ENCODE peak calls at places on chromosomes 3 and 15, in eight cellular contexts. V is mucosa of descending colon, B is mesendoderm, D is suprapubic skin, Z is spleen, Q is esophagus muscularis mucosa, L is MM.1S, W is IMR-90. U is an unnamed sample. For H3K4me1, the result is how much of the 10 kb centered on the place peaks cover.

GRCh38 chr15:81326466-81327212 is 2.7 kb upstream of the STARD5 start:
- DNase-seq in V (no peak), B (no peak), D (no peak), Z (no peak), Q (no peak), L (peak), W (peak), U (no peak)

GRCh38 chr15:39667382-39668127 is 86.7 kb downstream of the THBS1 start:
- DNase-seq in V (no peak), B (peak), D (no peak), Z (no peak), Q (no peak), L (no peak), W (no peak), U (no peak)

GRCh38 chr3:146159037-146159436 is 1.9 kb downstream of the PLOD2 start:
- DNase-seq in V (no peak), B (no peak), D (no peak), Z (no peak), Q (no peak), L (no peak), W (no peak), U (no peak)

GRCh38 chr15:46309914-46310313 is 675.1 kb downstream of the SQOR start:
- DNase-seq in V (no peak), B (peak), D (no peak), Z (no peak), Q (no peak), L (no peak), W (no peak), U (no peak)

GRCh38 chr3:89300976-89301375 is 193.6 kb downstream of the EPHA3 start:
- DNase-seq in V (no peak), B (no peak), D (no peak), Z (no peak), Q (no peak), L (no peak), W (no peak), U (no peak)

GRCh38 chr3:24646790-24647189 is 152.1 kb upstream of the THRB start:
- DNase-seq in V (no peak), B (no peak), D (no peak), Z (no peak), Q (no peak), L (no peak), W (no peak), U (no peak)

GRCh38 chr15:80999623-81000036 is 1.1 kb upstream of the TLNRD1 start:
- DNase-seq in V (peak), B (no peak), D (no peak), Z (peak), Q (no peak), L (peak), W (no peak), U (peak)

GRCh38 chr15:46080018-46080417 is 445.2 kb downstream of the SQOR start:
- DNase-seq in V (no peak), B (peak), D (no peak), Z (no peak), Q (no peak), L (no peak), W (no peak), U (no peak)

GRCh38 chr3:124599779-124600693 is 130.2 kb upstream of the UMPS start:
- DNase-seq in V (no peak), B (no peak), D (no peak), Z (no peak), Q (no peak), L (peak), W (peak), U (peak)

GRCh38 chr3:78742041-78742440 is 1025.8 kb downstream of the ROBO1 start:
- DNase-seq in V (no peak), B (no peak), D (no peak), Z (no peak), Q (no peak), L (peak), W (no peak), U (no peak)

GRCh38 chr15:78840661-78841060 is 29.4 kb upstream of the ADAMTS7 start:
- DNase-seq in V (no peak), B (peak), D (peak), Z (peak), Q (no peak), L (no peak), W (no peak), U (no peak)

GRCh38 chr3:30548605-30549004 is 57.8 kb upstream of the TGFBR2 start:
- DNase-seq in V (no peak), B (peak), D (no peak), Z (no peak), Q (no peak), L (no peak), W (no peak), U (no peak)

GRCh38 chr3:195718477-195718984 is 2.2 kb upstream of the MUC20 start:
- DNase-seq in V (no peak), B (no peak), D (no peak), Z (no peak), Q (no peak), L (no peak), W (no peak), U (no peak)

GRCh38 chr3:6770376-6770648 is 90.6 kb upstream of the GRM7 start:
- DNase-seq in V (no peak), B (no peak), D (no peak), Z (no peak), Q (no peak), L (no peak), W (no peak), U (no peak)

GRCh38 chr3:125115640-125116039 is 59.8 kb upstream of the HEG1 start:
- DNase-seq in V (no peak), B (no peak), D (no peak), Z (no peak), Q (no peak), L (no peak), W (peak), U (no peak)

GRCh38 chr3:12629560-12629959 is 34.4 kb downstream of the RAF1 start:
- DNase-seq in V (no peak), B (no peak), D (no peak), Z (no peak), Q (no peak), L (no peak), W (peak), U (peak)
- H3K4me1 ChIP-seq in V (under half), B (under half), D (under half), Z (under half), Q (under half), L (under half), W (under half), U (under half)

DNA sequence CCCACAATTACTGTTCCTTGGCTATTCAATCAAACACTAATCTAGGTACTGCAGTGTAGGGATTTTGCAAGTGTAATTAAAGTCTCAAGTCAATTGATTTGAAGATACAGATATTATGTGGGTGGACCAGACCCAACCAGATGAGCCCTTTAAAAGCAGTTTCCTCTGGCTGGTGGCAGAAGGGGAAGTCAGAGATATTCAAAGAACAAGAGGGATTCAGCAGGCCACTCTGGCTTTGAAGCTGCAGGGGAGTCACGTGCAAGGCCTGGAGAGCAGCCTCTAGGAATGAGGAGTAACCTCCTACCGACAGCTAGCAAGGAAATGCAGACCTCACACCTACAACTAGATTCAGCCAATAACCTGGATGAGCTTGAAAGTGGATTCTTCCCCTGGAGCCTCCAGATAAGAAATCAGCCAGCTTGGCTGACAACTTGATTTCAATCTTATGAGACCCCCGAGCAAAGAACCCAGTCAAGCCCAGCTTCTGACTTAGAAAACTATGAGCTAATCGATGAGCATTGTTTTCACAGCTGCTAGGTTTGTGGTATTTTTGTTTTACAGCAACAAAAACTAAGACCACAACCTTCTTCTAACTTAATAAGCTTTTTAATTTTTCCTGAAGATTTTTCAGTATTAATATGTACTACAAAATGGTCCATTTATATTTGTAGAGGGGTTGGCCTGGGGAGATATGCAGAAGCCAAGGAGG is 13.4 kb downstream of the HACD2 start:
- DNase-seq in V (no peak), B (peak), D (no peak), Z (no peak), Q (no peak), L (no peak), W (no peak), U (no peak)
- H3K4me1 ChIP-seq in V (under half), B (under half), D (under half), Z (under half), Q (under half), L (under half), W (under half), U (under half)

GRCh38 chr3:160755776-160756304 is at the start of gene PPM1L:
- DNase-seq in V (peak), B (peak), D (peak), Z (peak), Q (no peak), L (peak), W (peak), U (peak)

GRCh38 chr3:160754855-160755747 is 930 bp upstream of the PPM1L start:
- DNase-seq in V (peak), B (peak), D (peak), Z (peak), Q (peak), L (peak), W (peak), U (peak)

GRCh38 chr3:160756907-160757623 is 1.0 kb downstream of the PPM1L start:
- DNase-seq in V (peak), B (peak), D (peak), Z (peak), Q (no peak), L (no peak), W (no peak), U (no peak)

GRCh38 chr3:160754371-160754854 is 1.6 kb upstream of the PPM1L start:
- DNase-seq in V (no peak), B (peak), D (peak), Z (no peak), Q (no peak), L (peak), W (peak), U (peak)

GRCh38 chr3:160753953-160754352 is 2.1 kb upstream of the PPM1L start:
- DNase-seq in V (no peak), B (no peak), D (no peak), Z (no peak), Q (no peak), L (no peak), W (no peak), U (no peak)
- H3K4me1 ChIP-seq in V (under half), B (under half), D (under half), Z (under half), Q (under half), L (under half), W (under half), U (under half)

DNA sequence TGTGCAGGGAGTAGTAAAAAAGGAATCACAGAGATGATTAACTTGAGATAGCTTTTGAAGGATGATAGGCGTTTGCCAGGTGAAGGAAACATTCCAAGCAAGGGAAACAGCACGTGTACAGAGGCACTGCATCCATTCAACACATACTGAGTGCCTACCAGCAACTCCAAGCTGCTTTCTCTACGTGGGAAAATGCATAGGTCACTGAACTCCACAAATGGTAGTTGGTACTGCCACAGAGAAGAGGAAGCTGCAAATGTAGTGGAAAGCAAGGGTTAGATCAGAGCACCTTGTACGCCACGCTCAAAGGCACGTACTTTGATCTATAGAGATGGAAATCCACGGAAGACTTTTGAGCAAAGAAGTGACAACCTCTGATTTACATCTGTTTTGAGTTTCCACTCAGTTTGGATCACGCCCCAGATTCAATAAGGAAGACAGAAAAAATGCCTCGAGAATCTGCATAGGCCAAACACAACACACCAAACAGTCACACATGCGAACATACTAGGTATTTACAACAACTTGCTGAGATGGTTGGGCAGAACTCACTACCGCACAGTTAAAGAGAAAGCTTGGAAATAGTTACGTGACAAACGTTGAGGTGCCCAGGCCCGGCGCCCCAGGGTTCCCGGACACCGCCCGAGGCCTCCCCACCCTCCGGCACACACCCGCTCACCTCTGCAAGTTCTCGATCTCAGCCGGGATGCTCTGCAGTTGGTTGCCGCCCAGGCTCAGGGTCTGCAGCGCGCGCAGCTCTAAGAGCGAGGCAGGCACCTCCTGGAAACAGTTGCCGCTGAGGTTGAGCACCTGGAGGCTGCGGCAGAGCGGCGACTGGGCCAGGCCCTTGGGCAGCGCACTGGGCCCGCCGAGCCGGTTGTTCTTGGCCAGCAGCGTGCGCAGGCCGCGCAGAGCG is 831 bp downstream of the LRRC58 start:
- DNase-seq in V (no peak), B (no peak), D (peak), Z (no peak), Q (no peak), L (peak), W (peak), U (no peak)
- H3K4me1 ChIP-seq in V (under half), B (under half), D (under half), Z (half or more), Q (under half), L (under half), W (under half), U (under half)

GRCh38 chr3:37477713-37478487 is 303.5 kb upstream of the LRRFIP2 start:
- DNase-seq in V (no peak), B (no peak), D (no peak), Z (no peak), Q (no peak), L (no peak), W (no peak), U (no peak)

GRCh38 chr3:37484884-37485559 is 310.6 kb upstream of the LRRFIP2 start:
- DNase-seq in V (no peak), B (no peak), D (no peak), Z (no peak), Q (no peak), L (no peak), W (no peak), U (no peak)

GRCh38 chr3:37477275-37477674 is 302.9 kb upstream of the LRRFIP2 start:
- DNase-seq in V (no peak), B (no peak), D (no peak), Z (no peak), Q (no peak), L (no peak), W (no peak), U (no peak)

GRCh38 chr3:37480003-37480402 is 305.6 kb upstream of the LRRFIP2 start:
- DNase-seq in V (no peak), B (no peak), D (no peak), Z (no peak), Q (no peak), L (no peak), W (no peak), U (no peak)

GRCh38 chr3:37481986-37482385 is 307.6 kb upstream of the LRRFIP2 start:
- DNase-seq in V (no peak), B (no peak), D (no peak), Z (no peak), Q (no peak), L (no peak), W (no peak), U (no peak)
- H3K4me1 ChIP-seq in V (under half), B (under half), D (under half), Z (under half), Q (under half), L (under half), W (under half), U (under half)

GRCh38 chr3:169954142-169954756 is 12.4 kb upstream of the SEC62 start:
- DNase-seq in V (no peak), B (no peak), D (no peak), Z (no peak), Q (no peak), L (no peak), W (no peak), U (no peak)

GRCh38 chr3:169948559-169949371 is 17.8 kb upstream of the SEC62 start:
- DNase-seq in V (no peak), B (no peak), D (no peak), Z (no peak), Q (no peak), L (peak), W (no peak), U (no peak)

GRCh38 chr3:169953462-169954141 is 13.0 kb upstream of the SEC62 start:
- DNase-seq in V (no peak), B (no peak), D (no peak), Z (no peak), Q (no peak), L (no peak), W (no peak), U (no peak)

GRCh38 chr3:169946336-169946735 is 20.3 kb upstream of the SEC62 start:
- DNase-seq in V (no peak), B (no peak), D (no peak), Z (no peak), Q (no peak), L (no peak), W (no peak), U (no peak)

DNA sequence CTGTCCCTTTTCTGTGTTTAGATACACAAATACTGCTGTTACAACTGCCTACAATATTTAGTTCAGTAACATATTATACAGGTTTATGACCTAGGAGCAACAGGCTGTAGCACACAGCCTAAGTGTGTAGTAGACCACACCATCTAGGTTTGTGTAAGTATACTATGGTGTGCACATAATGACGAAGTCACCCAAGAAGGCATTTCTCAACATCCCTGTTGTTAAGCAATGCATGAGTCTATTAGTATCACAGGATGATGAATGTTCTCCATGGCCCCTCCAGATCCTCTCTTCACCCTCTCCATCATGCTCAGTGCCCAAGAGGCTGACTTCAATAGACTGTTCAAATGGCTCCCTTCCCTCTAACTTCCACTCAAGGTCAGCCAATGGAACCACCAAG is 14.6 kb upstream of the SEC62 start:
- DNase-seq in V (no peak), B (no peak), D (no peak), Z (no peak), Q (no peak), L (no peak), W (no peak), U (no peak)
- H3K4me1 ChIP-seq in V (under half), B (under half), D (under half), Z (under half), Q (under half), L (under half), W (under half), U (under half)

GRCh38 chr3:77605865-77606264 is 566.0 kb downstream of the ROBO2 start:
- DNase-seq in V (no peak), B (no peak), D (no peak), Z (no peak), Q (no peak), L (peak), W (no peak), U (no peak)
- H3K4me1 ChIP-seq in V (under half), B (under half), D (under half), Z (under half), Q (under half), L (under half), W (under half), U (under half)

GRCh38 chr3:169266986-169267385 is 396.5 kb downstream of the MECOM start:
- DNase-seq in V (no peak), B (no peak), D (no peak), Z (no peak), Q (no peak), L (no peak), W (no peak), U (no peak)
- H3K4me1 ChIP-seq in V (under half), B (under half), D (under half), Z (under half), Q (under half), L (under half), W (under half), U (under half)

U was measured in prostate gland.